ENCODE peak calls at places on chromosomes 1 and 21, in nine cellular contexts. One of them, this sample, is unnamed.

GRCh38 chr1:232704694-232705680 is 75.1 kb upstream of the SIPA1L2 start:
- DNase-seq in progenitor cell of endocrine pancreas: no peak
- DNase-seq in stimulated activated CD4-positive, alpha-beta T cell treated with anti-CD3 and anti-CD28 coated beads, Interleukin-4, amount 100 ng/mL, for 48 hours: no peak
- DNase-seq in NCI-H1694 treated with DMSO at 0.1 percent for 48 hours: no peak
- DNase-seq in GM23338: no peak
- DNase-seq in activated T-helper 1 cell treated with anti-CD3 and anti-CD28 coated beads, Interleukin-12 subunit alpha, Interleukin-12 subunit beta, Interleukin-2, Interleukin-4 antibody, amounts not matched to agents 30 ng/mL and 10 ng/mL and 1 ng/mL, durations not matched to agents 14 hours and 24 hours and 36 hours: no peak
- DNase-seq in IMR-90: peak; percentile 91
- DNase-seq in CD4-positive, CD25-positive, alpha-beta regulatory T cell: no peak
- DNase-seq in mucosa of descending colon: no peak
- DNase-seq in this sample: no peak

GRCh38 chr1:183652107-183652506 is 1.0 kb downstream of the APOBEC4 start:
- DNase-seq in progenitor cell of endocrine pancreas: no peak
- DNase-seq in stimulated activated CD4-positive, alpha-beta T cell treated with anti-CD3 and anti-CD28 coated beads, Interleukin-4, amount 100 ng/mL, for 48 hours: no peak
- DNase-seq in NCI-H1694 treated with DMSO at 0.1 percent for 48 hours: no peak
- DNase-seq in GM23338: no peak
- DNase-seq in activated T-helper 1 cell treated with anti-CD3 and anti-CD28 coated beads, Interleukin-12 subunit alpha, Interleukin-12 subunit beta, Interleukin-2, Interleukin-4 antibody, amounts not matched to agents 30 ng/mL and 10 ng/mL and 1 ng/mL, durations not matched to agents 14 hours and 24 hours and 36 hours: peak; percentile 34
- DNase-seq in IMR-90: no peak
- DNase-seq in CD4-positive, CD25-positive, alpha-beta regulatory T cell: no peak
- DNase-seq in mucosa of descending colon: no peak
- DNase-seq in this sample: no peak

GRCh38 chr1:228837817-228838716 is 102.8 kb downstream of the RHOU start:
- DNase-seq in progenitor cell of endocrine pancreas: peak; percentile 32
- DNase-seq in stimulated activated CD4-positive, alpha-beta T cell treated with anti-CD3 and anti-CD28 coated beads, Interleukin-4, amount 100 ng/mL, for 48 hours: no peak
- DNase-seq in NCI-H1694 treated with DMSO at 0.1 percent for 48 hours: no peak
- DNase-seq in GM23338: no peak
- DNase-seq in activated T-helper 1 cell treated with anti-CD3 and anti-CD28 coated beads, Interleukin-12 subunit alpha, Interleukin-12 subunit beta, Interleukin-2, Interleukin-4 antibody, amounts not matched to agents 30 ng/mL and 10 ng/mL and 1 ng/mL, durations not matched to agents 14 hours and 24 hours and 36 hours: no peak
- DNase-seq in IMR-90: peak; percentile 93
- DNase-seq in CD4-positive, CD25-positive, alpha-beta regulatory T cell: no peak
- DNase-seq in mucosa of descending colon: peak; percentile 61
- DNase-seq in this sample: peak; percentile 61

GRCh38 chr1:42957229-42957879 is 1.3 kb downstream of the SLC2A1 start:
- DNase-seq in progenitor cell of endocrine pancreas: no peak
- DNase-seq in stimulated activated CD4-positive, alpha-beta T cell treated with anti-CD3 and anti-CD28 coated beads, Interleukin-4, amount 100 ng/mL, for 48 hours: no peak
- DNase-seq in NCI-H1694 treated with DMSO at 0.1 percent for 48 hours: no peak
- DNase-seq in GM23338: peak; percentile 47
- DNase-seq in activated T-helper 1 cell treated with anti-CD3 and anti-CD28 coated beads, Interleukin-12 subunit alpha, Interleukin-12 subunit beta, Interleukin-2, Interleukin-4 antibody, amounts not matched to agents 30 ng/mL and 10 ng/mL and 1 ng/mL, durations not matched to agents 14 hours and 24 hours and 36 hours: no peak
- DNase-seq in IMR-90: no peak
- DNase-seq in CD4-positive, CD25-positive, alpha-beta regulatory T cell: no peak
- DNase-seq in mucosa of descending colon: peak; percentile 73
- DNase-seq in this sample: peak; percentile 48

GRCh38 chr1:200684015-200684414 is 14.3 kb upstream of the DDX59 start:
- DNase-seq in progenitor cell of endocrine pancreas: no peak
- DNase-seq in stimulated activated CD4-positive, alpha-beta T cell treated with anti-CD3 and anti-CD28 coated beads, Interleukin-4, amount 100 ng/mL, for 48 hours: no peak
- DNase-seq in NCI-H1694 treated with DMSO at 0.1 percent for 48 hours: no peak
- DNase-seq in GM23338: no peak
- DNase-seq in activated T-helper 1 cell treated with anti-CD3 and anti-CD28 coated beads, Interleukin-12 subunit alpha, Interleukin-12 subunit beta, Interleukin-2, Interleukin-4 antibody, amounts not matched to agents 30 ng/mL and 10 ng/mL and 1 ng/mL, durations not matched to agents 14 hours and 24 hours and 36 hours: no peak
- DNase-seq in IMR-90: peak; percentile 54
- DNase-seq in CD4-positive, CD25-positive, alpha-beta regulatory T cell: no peak
- DNase-seq in mucosa of descending colon: no peak
- DNase-seq in this sample: no peak

GRCh38 chr1:197224160-197224559 is 43.9 kb upstream of the CRB1 start:
- DNase-seq in progenitor cell of endocrine pancreas: no peak
- DNase-seq in stimulated activated CD4-positive, alpha-beta T cell treated with anti-CD3 and anti-CD28 coated beads, Interleukin-4, amount 100 ng/mL, for 48 hours: no peak
- DNase-seq in NCI-H1694 treated with DMSO at 0.1 percent for 48 hours: peak; percentile 15
- DNase-seq in GM23338: no peak
- DNase-seq in activated T-helper 1 cell treated with anti-CD3 and anti-CD28 coated beads, Interleukin-12 subunit alpha, Interleukin-12 subunit beta, Interleukin-2, Interleukin-4 antibody, amounts not matched to agents 30 ng/mL and 10 ng/mL and 1 ng/mL, durations not matched to agents 14 hours and 24 hours and 36 hours: no peak
- DNase-seq in IMR-90: no peak
- DNase-seq in CD4-positive, CD25-positive, alpha-beta regulatory T cell: no peak
- DNase-seq in mucosa of descending colon: no peak
- DNase-seq in this sample: no peak

GRCh38 chr1:53737648-53738204 is 1.2 kb downstream of the GLIS1 start:
- DNase-seq in progenitor cell of endocrine pancreas: peak; percentile 34
- DNase-seq in stimulated activated CD4-positive, alpha-beta T cell treated with anti-CD3 and anti-CD28 coated beads, Interleukin-4, amount 100 ng/mL, for 48 hours: no peak
- DNase-seq in NCI-H1694 treated with DMSO at 0.1 percent for 48 hours: no peak
- DNase-seq in GM23338: peak; percentile 41
- DNase-seq in activated T-helper 1 cell treated with anti-CD3 and anti-CD28 coated beads, Interleukin-12 subunit alpha, Interleukin-12 subunit beta, Interleukin-2, Interleukin-4 antibody, amounts not matched to agents 30 ng/mL and 10 ng/mL and 1 ng/mL, durations not matched to agents 14 hours and 24 hours and 36 hours: no peak
- DNase-seq in IMR-90: no peak
- DNase-seq in CD4-positive, CD25-positive, alpha-beta regulatory T cell: no peak
- DNase-seq in mucosa of descending colon: peak; percentile 27
- DNase-seq in this sample: no peak

GRCh38 chr1:70486676-70487470 is 75.8 kb downstream of the CTH start:
- DNase-seq in progenitor cell of endocrine pancreas: no peak
- DNase-seq in stimulated activated CD4-positive, alpha-beta T cell treated with anti-CD3 and anti-CD28 coated beads, Interleukin-4, amount 100 ng/mL, for 48 hours: no peak
- DNase-seq in NCI-H1694 treated with DMSO at 0.1 percent for 48 hours: no peak
- DNase-seq in GM23338: no peak
- DNase-seq in activated T-helper 1 cell treated with anti-CD3 and anti-CD28 coated beads, Interleukin-12 subunit alpha, Interleukin-12 subunit beta, Interleukin-2, Interleukin-4 antibody, amounts not matched to agents 30 ng/mL and 10 ng/mL and 1 ng/mL, durations not matched to agents 14 hours and 24 hours and 36 hours: no peak
- DNase-seq in IMR-90: peak; percentile 92
- DNase-seq in CD4-positive, CD25-positive, alpha-beta regulatory T cell: no peak
- DNase-seq in mucosa of descending colon: no peak
- DNase-seq in this sample: no peak

GRCh38 chr1:152112101-152112884 is 3.0 kb downstream of the TCHH start:
- DNase-seq in progenitor cell of endocrine pancreas: no peak
- DNase-seq in stimulated activated CD4-positive, alpha-beta T cell treated with anti-CD3 and anti-CD28 coated beads, Interleukin-4, amount 100 ng/mL, for 48 hours: no peak
- DNase-seq in NCI-H1694 treated with DMSO at 0.1 percent for 48 hours: peak; percentile 13
- DNase-seq in GM23338: peak; percentile 58
- DNase-seq in activated T-helper 1 cell treated with anti-CD3 and anti-CD28 coated beads, Interleukin-12 subunit alpha, Interleukin-12 subunit beta, Interleukin-2, Interleukin-4 antibody, amounts not matched to agents 30 ng/mL and 10 ng/mL and 1 ng/mL, durations not matched to agents 14 hours and 24 hours and 36 hours: no peak
- DNase-seq in IMR-90: peak; percentile 7
- DNase-seq in CD4-positive, CD25-positive, alpha-beta regulatory T cell: no peak
- DNase-seq in mucosa of descending colon: peak; percentile 26
- DNase-seq in this sample: no peak

GRCh38 chr1:38786040-38786436 is 73.5 kb downstream of the RRAGC start:
- DNase-seq in progenitor cell of endocrine pancreas: no peak
- DNase-seq in stimulated activated CD4-positive, alpha-beta T cell treated with anti-CD3 and anti-CD28 coated beads, Interleukin-4, amount 100 ng/mL, for 48 hours: no peak
- DNase-seq in NCI-H1694 treated with DMSO at 0.1 percent for 48 hours: no peak
- DNase-seq in GM23338: no peak
- DNase-seq in activated T-helper 1 cell treated with anti-CD3 and anti-CD28 coated beads, Interleukin-12 subunit alpha, Interleukin-12 subunit beta, Interleukin-2, Interleukin-4 antibody, amounts not matched to agents 30 ng/mL and 10 ng/mL and 1 ng/mL, durations not matched to agents 14 hours and 24 hours and 36 hours: no peak
- DNase-seq in IMR-90: no peak
- DNase-seq in CD4-positive, CD25-positive, alpha-beta regulatory T cell: no peak
- DNase-seq in mucosa of descending colon: no peak
- DNase-seq in this sample: peak; percentile 52

GRCh38 chr1:200906491-200906890 is 11.8 kb downstream of the INAVA start:
- DNase-seq in progenitor cell of endocrine pancreas: no peak
- DNase-seq in stimulated activated CD4-positive, alpha-beta T cell treated with anti-CD3 and anti-CD28 coated beads, Interleukin-4, amount 100 ng/mL, for 48 hours: no peak
- DNase-seq in NCI-H1694 treated with DMSO at 0.1 percent for 48 hours: no peak
- DNase-seq in GM23338: no peak
- DNase-seq in activated T-helper 1 cell treated with anti-CD3 and anti-CD28 coated beads, Interleukin-12 subunit alpha, Interleukin-12 subunit beta, Interleukin-2, Interleukin-4 antibody, amounts not matched to agents 30 ng/mL and 10 ng/mL and 1 ng/mL, durations not matched to agents 14 hours and 24 hours and 36 hours: no peak
- DNase-seq in IMR-90: no peak
- DNase-seq in CD4-positive, CD25-positive, alpha-beta regulatory T cell: no peak
- DNase-seq in mucosa of descending colon: no peak
- DNase-seq in this sample: no peak

GRCh38 chr1:204576422-204576821 is 60.2 kb downstream of the MDM4 start:
- DNase-seq in progenitor cell of endocrine pancreas: no peak
- DNase-seq in stimulated activated CD4-positive, alpha-beta T cell treated with anti-CD3 and anti-CD28 coated beads, Interleukin-4, amount 100 ng/mL, for 48 hours: no peak
- DNase-seq in NCI-H1694 treated with DMSO at 0.1 percent for 48 hours: no peak
- DNase-seq in GM23338: peak; percentile 63
- DNase-seq in activated T-helper 1 cell treated with anti-CD3 and anti-CD28 coated beads, Interleukin-12 subunit alpha, Interleukin-12 subunit beta, Interleukin-2, Interleukin-4 antibody, amounts not matched to agents 30 ng/mL and 10 ng/mL and 1 ng/mL, durations not matched to agents 14 hours and 24 hours and 36 hours: no peak
- DNase-seq in IMR-90: no peak
- DNase-seq in CD4-positive, CD25-positive, alpha-beta regulatory T cell: no peak
- DNase-seq in mucosa of descending colon: no peak
- DNase-seq in this sample: no peak

GRCh38 chr1:169060010-169060722 is 46.3 kb upstream of the ATP1B1 start:
- DNase-seq in progenitor cell of endocrine pancreas: no peak
- DNase-seq in stimulated activated CD4-positive, alpha-beta T cell treated with anti-CD3 and anti-CD28 coated beads, Interleukin-4, amount 100 ng/mL, for 48 hours: no peak
- DNase-seq in NCI-H1694 treated with DMSO at 0.1 percent for 48 hours: no peak
- DNase-seq in GM23338: no peak
- DNase-seq in activated T-helper 1 cell treated with anti-CD3 and anti-CD28 coated beads, Interleukin-12 subunit alpha, Interleukin-12 subunit beta, Interleukin-2, Interleukin-4 antibody, amounts not matched to agents 30 ng/mL and 10 ng/mL and 1 ng/mL, durations not matched to agents 14 hours and 24 hours and 36 hours: no peak
- DNase-seq in IMR-90: no peak
- DNase-seq in CD4-positive, CD25-positive, alpha-beta regulatory T cell: no peak
- DNase-seq in mucosa of descending colon: peak; percentile 83
- DNase-seq in this sample: no peak

GRCh38 chr1:55679971-55680370 is 464.8 kb upstream of the USP24 start:
- DNase-seq in progenitor cell of endocrine pancreas: no peak
- DNase-seq in stimulated activated CD4-positive, alpha-beta T cell treated with anti-CD3 and anti-CD28 coated beads, Interleukin-4, amount 100 ng/mL, for 48 hours: no peak
- DNase-seq in NCI-H1694 treated with DMSO at 0.1 percent for 48 hours: no peak
- DNase-seq in GM23338: no peak
- DNase-seq in activated T-helper 1 cell treated with anti-CD3 and anti-CD28 coated beads, Interleukin-12 subunit alpha, Interleukin-12 subunit beta, Interleukin-2, Interleukin-4 antibody, amounts not matched to agents 30 ng/mL and 10 ng/mL and 1 ng/mL, durations not matched to agents 14 hours and 24 hours and 36 hours: no peak
- DNase-seq in IMR-90: peak; percentile 78
- DNase-seq in CD4-positive, CD25-positive, alpha-beta regulatory T cell: no peak
- DNase-seq in mucosa of descending colon: no peak
- DNase-seq in this sample: no peak

GRCh38 chr1:203769505-203770343 is 4.7 kb downstream of the LAX1 start:
- DNase-seq in progenitor cell of endocrine pancreas: no peak
- DNase-seq in stimulated activated CD4-positive, alpha-beta T cell treated with anti-CD3 and anti-CD28 coated beads, Interleukin-4, amount 100 ng/mL, for 48 hours: no peak
- DNase-seq in NCI-H1694 treated with DMSO at 0.1 percent for 48 hours: peak; percentile 98
- DNase-seq in GM23338: no peak
- DNase-seq in activated T-helper 1 cell treated with anti-CD3 and anti-CD28 coated beads, Interleukin-12 subunit alpha, Interleukin-12 subunit beta, Interleukin-2, Interleukin-4 antibody, amounts not matched to agents 30 ng/mL and 10 ng/mL and 1 ng/mL, durations not matched to agents 14 hours and 24 hours and 36 hours: no peak
- DNase-seq in IMR-90: peak; percentile 94
- DNase-seq in CD4-positive, CD25-positive, alpha-beta regulatory T cell: no peak
- DNase-seq in mucosa of descending colon: peak; percentile 86
- DNase-seq in this sample: no peak

GRCh38 chr1:204161609-204162497 is 4.3 kb downstream of the REN start:
- DNase-seq in progenitor cell of endocrine pancreas: no peak
- DNase-seq in stimulated activated CD4-positive, alpha-beta T cell treated with anti-CD3 and anti-CD28 coated beads, Interleukin-4, amount 100 ng/mL, for 48 hours: no peak
- DNase-seq in NCI-H1694 treated with DMSO at 0.1 percent for 48 hours: no peak
- DNase-seq in GM23338: no peak
- DNase-seq in activated T-helper 1 cell treated with anti-CD3 and anti-CD28 coated beads, Interleukin-12 subunit alpha, Interleukin-12 subunit beta, Interleukin-2, Interleukin-4 antibody, amounts not matched to agents 30 ng/mL and 10 ng/mL and 1 ng/mL, durations not matched to agents 14 hours and 24 hours and 36 hours: no peak
- DNase-seq in IMR-90: no peak
- DNase-seq in CD4-positive, CD25-positive, alpha-beta regulatory T cell: no peak
- DNase-seq in mucosa of descending colon: no peak
- DNase-seq in this sample: no peak

GRCh38 chr1:175742790-175743459 is 470 bp downstream of the TNR start:
- DNase-seq in progenitor cell of endocrine pancreas: peak; percentile 24
- DNase-seq in stimulated activated CD4-positive, alpha-beta T cell treated with anti-CD3 and anti-CD28 coated beads, Interleukin-4, amount 100 ng/mL, for 48 hours: no peak
- DNase-seq in NCI-H1694 treated with DMSO at 0.1 percent for 48 hours: no peak
- DNase-seq in GM23338: peak; percentile 88
- DNase-seq in activated T-helper 1 cell treated with anti-CD3 and anti-CD28 coated beads, Interleukin-12 subunit alpha, Interleukin-12 subunit beta, Interleukin-2, Interleukin-4 antibody, amounts not matched to agents 30 ng/mL and 10 ng/mL and 1 ng/mL, durations not matched to agents 14 hours and 24 hours and 36 hours: no peak
- DNase-seq in IMR-90: peak; percentile 16
- DNase-seq in CD4-positive, CD25-positive, alpha-beta regulatory T cell: no peak
- DNase-seq in mucosa of descending colon: no peak
- DNase-seq in this sample: no peak

GRCh38 chr1:170929835-170930554 is 5.3 kb upstream of the MROH9 start:
- DNase-seq in progenitor cell of endocrine pancreas: peak; percentile 12
- DNase-seq in stimulated activated CD4-positive, alpha-beta T cell treated with anti-CD3 and anti-CD28 coated beads, Interleukin-4, amount 100 ng/mL, for 48 hours: no peak
- DNase-seq in NCI-H1694 treated with DMSO at 0.1 percent for 48 hours: peak; percentile 36
- DNase-seq in GM23338: peak; percentile 74
- DNase-seq in activated T-helper 1 cell treated with anti-CD3 and anti-CD28 coated beads, Interleukin-12 subunit alpha, Interleukin-12 subunit beta, Interleukin-2, Interleukin-4 antibody, amounts not matched to agents 30 ng/mL and 10 ng/mL and 1 ng/mL, durations not matched to agents 14 hours and 24 hours and 36 hours: peak; percentile 8
- DNase-seq in IMR-90: peak; percentile 66
- DNase-seq in CD4-positive, CD25-positive, alpha-beta regulatory T cell: peak; percentile 28
- DNase-seq in mucosa of descending colon: no peak
- DNase-seq in this sample: peak; percentile 58

GRCh38 chr1:224199679-224200078 is 16.6 kb downstream of the DEGS1 start:
- DNase-seq in progenitor cell of endocrine pancreas: no peak
- DNase-seq in stimulated activated CD4-positive, alpha-beta T cell treated with anti-CD3 and anti-CD28 coated beads, Interleukin-4, amount 100 ng/mL, for 48 hours: no peak
- DNase-seq in NCI-H1694 treated with DMSO at 0.1 percent for 48 hours: no peak
- DNase-seq in GM23338: no peak
- DNase-seq in activated T-helper 1 cell treated with anti-CD3 and anti-CD28 coated beads, Interleukin-12 subunit alpha, Interleukin-12 subunit beta, Interleukin-2, Interleukin-4 antibody, amounts not matched to agents 30 ng/mL and 10 ng/mL and 1 ng/mL, durations not matched to agents 14 hours and 24 hours and 36 hours: no peak
- DNase-seq in IMR-90: no peak
- DNase-seq in CD4-positive, CD25-positive, alpha-beta regulatory T cell: no peak
- DNase-seq in mucosa of descending colon: no peak
- DNase-seq in this sample: no peak

GRCh38 chr1:37342736-37343135 is 131.6 kb upstream of the ZC3H12A start:
- DNase-seq in progenitor cell of endocrine pancreas: no peak
- DNase-seq in stimulated activated CD4-positive, alpha-beta T cell treated with anti-CD3 and anti-CD28 coated beads, Interleukin-4, amount 100 ng/mL, for 48 hours: no peak
- DNase-seq in NCI-H1694 treated with DMSO at 0.1 percent for 48 hours: no peak
- DNase-seq in GM23338: peak; percentile 64
- DNase-seq in activated T-helper 1 cell treated with anti-CD3 and anti-CD28 coated beads, Interleukin-12 subunit alpha, Interleukin-12 subunit beta, Interleukin-2, Interleukin-4 antibody, amounts not matched to agents 30 ng/mL and 10 ng/mL and 1 ng/mL, durations not matched to agents 14 hours and 24 hours and 36 hours: no peak
- DNase-seq in IMR-90: no peak
- DNase-seq in CD4-positive, CD25-positive, alpha-beta regulatory T cell: no peak
- DNase-seq in mucosa of descending colon: no peak
- DNase-seq in this sample: no peak

GRCh38 chr1:165898837-165899236 is 71.4 kb downstream of the UCK2 start:
- DNase-seq in progenitor cell of endocrine pancreas: no peak
- DNase-seq in stimulated activated CD4-positive, alpha-beta T cell treated with anti-CD3 and anti-CD28 coated beads, Interleukin-4, amount 100 ng/mL, for 48 hours: no peak
- DNase-seq in NCI-H1694 treated with DMSO at 0.1 percent for 48 hours: no peak
- DNase-seq in GM23338: no peak
- DNase-seq in activated T-helper 1 cell treated with anti-CD3 and anti-CD28 coated beads, Interleukin-12 subunit alpha, Interleukin-12 subunit beta, Interleukin-2, Interleukin-4 antibody, amounts not matched to agents 30 ng/mL and 10 ng/mL and 1 ng/mL, durations not matched to agents 14 hours and 24 hours and 36 hours: no peak
- DNase-seq in IMR-90: peak; percentile 100
- DNase-seq in CD4-positive, CD25-positive, alpha-beta regulatory T cell: no peak
- DNase-seq in mucosa of descending colon: no peak
- DNase-seq in this sample: no peak

GRCh38 chr1:52098139-52098871 is 42.2 kb downstream of the BTF3L4 start:
- DNase-seq in progenitor cell of endocrine pancreas: peak; percentile 21
- DNase-seq in stimulated activated CD4-positive, alpha-beta T cell treated with anti-CD3 and anti-CD28 coated beads, Interleukin-4, amount 100 ng/mL, for 48 hours: no peak
- DNase-seq in NCI-H1694 treated with DMSO at 0.1 percent for 48 hours: no peak
- DNase-seq in GM23338: peak; percentile 18
- DNase-seq in activated T-helper 1 cell treated with anti-CD3 and anti-CD28 coated beads, Interleukin-12 subunit alpha, Interleukin-12 subunit beta, Interleukin-2, Interleukin-4 antibody, amounts not matched to agents 30 ng/mL and 10 ng/mL and 1 ng/mL, durations not matched to agents 14 hours and 24 hours and 36 hours: no peak
- DNase-seq in IMR-90: no peak
- DNase-seq in CD4-positive, CD25-positive, alpha-beta regulatory T cell: no peak
- DNase-seq in mucosa of descending colon: no peak
- DNase-seq in this sample: no peak

GRCh38 chr1:44048816-44049215 is 17.6 kb upstream of the SLC6A9 start:
- DNase-seq in progenitor cell of endocrine pancreas: no peak
- DNase-seq in stimulated activated CD4-positive, alpha-beta T cell treated with anti-CD3 and anti-CD28 coated beads, Interleukin-4, amount 100 ng/mL, for 48 hours: no peak
- DNase-seq in NCI-H1694 treated with DMSO at 0.1 percent for 48 hours: no peak
- DNase-seq in GM23338: no peak
- DNase-seq in activated T-helper 1 cell treated with anti-CD3 and anti-CD28 coated beads, Interleukin-12 subunit alpha, Interleukin-12 subunit beta, Interleukin-2, Interleukin-4 antibody, amounts not matched to agents 30 ng/mL and 10 ng/mL and 1 ng/mL, durations not matched to agents 14 hours and 24 hours and 36 hours: no peak
- DNase-seq in IMR-90: peak; percentile 78
- DNase-seq in CD4-positive, CD25-positive, alpha-beta regulatory T cell: no peak
- DNase-seq in mucosa of descending colon: no peak
- DNase-seq in this sample: no peak

GRCh38 chr1:198147216-198147615 is 9.6 kb upstream of the NEK7 start:
- DNase-seq in progenitor cell of endocrine pancreas: no peak
- DNase-seq in stimulated activated CD4-positive, alpha-beta T cell treated with anti-CD3 and anti-CD28 coated beads, Interleukin-4, amount 100 ng/mL, for 48 hours: no peak
- DNase-seq in NCI-H1694 treated with DMSO at 0.1 percent for 48 hours: no peak
- DNase-seq in GM23338: no peak
- DNase-seq in activated T-helper 1 cell treated with anti-CD3 and anti-CD28 coated beads, Interleukin-12 subunit alpha, Interleukin-12 subunit beta, Interleukin-2, Interleukin-4 antibody, amounts not matched to agents 30 ng/mL and 10 ng/mL and 1 ng/mL, durations not matched to agents 14 hours and 24 hours and 36 hours: no peak
- DNase-seq in IMR-90: no peak
- DNase-seq in CD4-positive, CD25-positive, alpha-beta regulatory T cell: no peak
- DNase-seq in mucosa of descending colon: no peak
- DNase-seq in this sample: no peak

GRCh38 chr21:16992448-16992847 is 520.4 kb upstream of the CXADR start:
- DNase-seq in progenitor cell of endocrine pancreas: no peak
- DNase-seq in stimulated activated CD4-positive, alpha-beta T cell treated with anti-CD3 and anti-CD28 coated beads, Interleukin-4, amount 100 ng/mL, for 48 hours: no peak
- DNase-seq in NCI-H1694 treated with DMSO at 0.1 percent for 48 hours: no peak
- DNase-seq in GM23338: peak; percentile 68
- DNase-seq in activated T-helper 1 cell treated with anti-CD3 and anti-CD28 coated beads, Interleukin-12 subunit alpha, Interleukin-12 subunit beta, Interleukin-2, Interleukin-4 antibody, amounts not matched to agents 30 ng/mL and 10 ng/mL and 1 ng/mL, durations not matched to agents 14 hours and 24 hours and 36 hours: no peak
- DNase-seq in IMR-90: no peak
- DNase-seq in CD4-positive, CD25-positive, alpha-beta regulatory T cell: no peak
- DNase-seq in mucosa of descending colon: no peak
- DNase-seq in this sample: peak; percentile 6

GRCh38 chr1:88684482-88685238 is 587 bp downstream of the PKN2 start:
- DNase-seq in progenitor cell of endocrine pancreas: peak; percentile 60
- DNase-seq in stimulated activated CD4-positive, alpha-beta T cell treated with anti-CD3 and anti-CD28 coated beads, Interleukin-4, amount 100 ng/mL, for 48 hours: peak; percentile 54
- DNase-seq in NCI-H1694 treated with DMSO at 0.1 percent for 48 hours: peak; percentile 27
- DNase-seq in GM23338: peak; percentile 91
- DNase-seq in activated T-helper 1 cell treated with anti-CD3 and anti-CD28 coated beads, Interleukin-12 subunit alpha, Interleukin-12 subunit beta, Interleukin-2, Interleukin-4 antibody, amounts not matched to agents 30 ng/mL and 10 ng/mL and 1 ng/mL, durations not matched to agents 14 hours and 24 hours and 36 hours: peak; percentile 53
- DNase-seq in IMR-90: peak; percentile 45
- DNase-seq in CD4-positive, CD25-positive, alpha-beta regulatory T cell: peak; percentile 47
- DNase-seq in mucosa of descending colon: peak; percentile 78
- DNase-seq in this sample: peak; percentile 70

This sample was measured in K562.